ENCODE peak calls at places on chromosome 15, in five cellular contexts. K, F, Q, U and N are unnamed samples.

GRCh38 chr15:77633134-77633912 is 611 bp upstream of the LINGO1 start:
- DNase-seq in K (no peak), U (peak), F (peak), Q (peak), N (peak)

GRCh38 chr15:89450076-89451006 is 46.0 kb downstream of the RHCG start:
- DNase-seq in K (no peak), Q (no peak), F (no peak), U (no peak), N (no peak)

GRCh38 chr15:75835990-75836952 is 7.0 kb upstream of the UBE2Q2 start:
- DNase-seq in F (no peak), K (no peak), Q (no peak), U (no peak), N (no peak)

GRCh38 chr15:71596672-71597071 is 213.7 kb upstream of the NR2E3 start:
- DNase-seq in K (no peak), Q (no peak), F (no peak), U (no peak), N (no peak)

GRCh38 chr15:86988075-86988474 is 908.4 kb downstream of the AGBL1 start:
- DNase-seq in F (no peak), U (no peak), K (no peak), Q (peak), N (no peak)

GRCh38 chr15:80580107-80580506 is 115.0 kb upstream of the ABHD17C start:
- DNase-seq in F (no peak), K (no peak), Q (no peak), U (no peak), N (no peak)

GRCh38 chr15:90062023-90062728 is 40.1 kb downstream of the IDH2 start:
- DNase-seq in F (no peak), Q (peak), K (no peak), U (peak), N (no peak)

GRCh38 chr15:29656636-29657475 is 165.4 kb downstream of the TJP1 start:
- DNase-seq in F (no peak), U (peak), Q (peak), K (no peak), N (no peak)

GRCh38 chr15:61702224-61703120 is 357.8 kb downstream of the VPS13C start:
- DNase-seq in F (no peak), K (no peak), Q (no peak), U (peak), N (no peak)

GRCh38 chr15:78810377-78811123 is 714 bp downstream of the ADAMTS7 start:
- DNase-seq in U (no peak), Q (no peak), K (no peak), F (no peak), N (peak)

GRCh38 chr15:38690737-38691332 is 126.2 kb upstream of the RASGRP1 start:
- DNase-seq in Q (peak), F (peak), U (peak), K (no peak), N (peak)

GRCh38 chr15:42591238-42591936 is 16.0 kb downstream of the STARD9 start:
- DNase-seq in U (no peak), Q (no peak), K (no peak), F (peak), N (peak)

GRCh38 chr15:73317651-73318462 is 50.9 kb downstream of the HCN4 start:
- DNase-seq in F (no peak), U (no peak), K (no peak), Q (no peak), N (no peak)

GRCh38 chr15:38864122-38864521 is 299.5 kb upstream of the RASGRP1 start:
- DNase-seq in K (no peak), F (no peak), Q (no peak), U (no peak), N (no peak)

GRCh38 chr15:97961067-97961954 is 808 bp downstream of the ARRDC4 start:
- DNase-seq in F (peak), U (peak), Q (no peak), K (no peak), N (peak)

GRCh38 chr15:68053701-68053996 is 466 bp upstream of the PIAS1 start:
- DNase-seq in F (no peak), U (no peak), K (no peak), Q (no peak), N (no peak)

GRCh38 chr15:98504998-98505397 is 143.3 kb upstream of the IGF1R start:
- DNase-seq in F (no peak), U (no peak), K (no peak), Q (no peak), N (no peak)

GRCh38 chr15:38406451-38406850 is 47.5 kb upstream of the FAM98B start:
- DNase-seq in U (no peak), K (no peak), F (no peak), Q (no peak), N (no peak)

GRCh38 chr15:38768970-38769369 is 204.4 kb upstream of the RASGRP1 start:
- DNase-seq in Q (no peak), F (no peak), U (peak), K (no peak), N (peak)

GRCh38 chr15:60910202-60910601 is 318.9 kb downstream of the RORA start:
- DNase-seq in Q (no peak), U (no peak), K (no peak), F (no peak), N (no peak)

GRCh38 chr15:95624616-95625361 is 705.7 kb upstream of the NR2F2 start:
- DNase-seq in K (no peak), Q (no peak), U (no peak), F (no peak), N (no peak)

GRCh38 chr15:30791776-30792175 is 111.9 kb upstream of the FAN1 start:
- DNase-seq in F (no peak), Q (no peak), K (no peak), U (no peak), N (no peak)

GRCh38 chr15:70892912-70893560 is 410 bp downstream of the LRRC49 start:
- DNase-seq in K (no peak), F (peak), Q (no peak), U (no peak), N (peak)

GRCh38 chr15:60350121-60350520 is 47.7 kb downstream of the ANXA2 start:
- DNase-seq in Q (no peak), K (no peak), F (no peak), U (no peak), N (no peak)

GRCh38 chr15:99708563-99708962 is 24.7 kb downstream of the LYSMD4 start:
- DNase-seq in F (no peak), U (no peak), K (no peak), Q (no peak), N (no peak)

GRCh38 chr15:33311312-33311971 is 675 bp downstream of the RYR3 start:
- DNase-seq in Q (no peak), K (no peak), U (no peak), F (no peak), N (no peak)

GRCh38 chr15:46127361-46127874 is 492.6 kb downstream of the SQOR start:
- DNase-seq in K (no peak), F (no peak), U (no peak), Q (no peak), N (no peak)

GRCh38 chr15:80744411-80744810 is 34.8 kb upstream of the CEMIP start:
- DNase-seq in U (no peak), Q (no peak), F (no peak), K (no peak), N (no peak)

GRCh38 chr15:58503139-58504027 is 71.6 kb downstream of the LIPC start:
- DNase-seq in K (no peak), F (no peak), Q (no peak), U (no peak), N (no peak)

GRCh38 chr15:70762469-70763119 is 764 bp downstream of the UACA start:
- DNase-seq in Q (no peak), U (no peak), K (no peak), F (no peak), N (peak)

GRCh38 chr15:29344474-29344873 is 74.9 kb upstream of the NSMCE3 start:
- DNase-seq in K (no peak), Q (no peak), U (no peak), F (no peak), N (no peak)

GRCh38 chr15:66496951-66497501 is 536 bp downstream of the SNAPC5 start:
- DNase-seq in K (no peak), U (no peak), F (peak), Q (no peak), N (no peak)

GRCh38 chr15:59311245-59311644 is 61.4 kb downstream of the MYO1E start:
- DNase-seq in Q (no peak), U (no peak), F (no peak), K (no peak), N (no peak)

GRCh38 chr15:66411190-66411589 is 24.5 kb downstream of the MAP2K1 start:
- DNase-seq in Q (no peak), K (no peak), U (no peak), F (no peak), N (no peak)

GRCh38 chr15:95550702-95551101 is 779.8 kb upstream of the NR2F2 start:
- DNase-seq in F (no peak), K (no peak), U (no peak), Q (no peak), N (no peak)

GRCh38 chr15:67149859-67150824 is 84.7 kb downstream of the SMAD3 start:
- DNase-seq in K (peak), F (peak), Q (peak), U (no peak), N (peak)

GRCh38 chr15:25439456-25439836 is 622 bp upstream of the UBE3A start:
- DNase-seq in U (no peak), K (no peak), F (peak), Q (peak), N (no peak)

DNA sequence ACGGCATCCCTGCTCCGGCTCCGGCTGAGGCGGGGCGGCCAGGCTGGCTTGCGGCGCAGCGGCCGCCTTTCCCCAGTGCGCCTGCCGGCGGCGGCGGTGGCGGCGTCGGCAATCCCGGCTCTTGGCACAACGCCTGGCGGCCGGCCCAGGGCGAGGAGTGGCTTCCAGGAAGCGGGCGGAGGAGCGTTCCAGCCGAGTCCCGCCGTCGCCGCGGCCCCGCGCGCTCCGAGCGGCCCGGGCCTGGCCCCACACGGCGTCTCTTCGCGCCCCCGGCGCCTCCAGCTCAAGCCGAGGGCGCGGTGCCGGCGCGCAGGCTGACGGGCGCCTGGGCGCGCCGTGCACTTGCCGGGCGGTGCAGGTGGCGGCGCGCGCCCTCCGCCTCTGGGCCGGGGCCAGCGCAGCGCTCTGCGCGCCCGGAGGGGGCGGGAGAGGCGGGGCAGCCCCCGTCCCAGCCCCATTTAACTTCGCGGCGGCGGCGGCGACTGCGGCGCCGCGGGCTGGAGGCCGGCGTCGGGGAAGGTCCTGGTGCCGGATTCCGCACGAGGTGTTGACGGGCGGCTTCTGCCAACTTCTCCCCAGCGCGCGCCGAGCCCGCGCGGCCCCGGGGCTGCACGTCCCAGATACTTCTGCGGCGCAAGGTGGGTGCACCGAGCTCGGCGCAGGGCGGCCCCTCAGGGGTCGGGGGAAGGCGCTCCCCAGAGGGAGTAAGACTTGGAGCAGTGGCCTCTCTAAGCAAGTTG is at the start of gene ADAMTSL3:
- DNase-seq in K (no peak), F (no peak), U (peak), Q (peak), N (peak)
- TF ChIP-seq SUZ12 in K (no peak), F (no peak), U (no peak), Q (no peak), N (no peak)

GRCh38 chr15:35123743-35124142 is 38.6 kb upstream of the NANOGP8 start:
- DNase-seq in F (no peak), Q (no peak), K (no peak), U (no peak), N (no peak)

GRCh38 chr15:35118987-35119386 is 33.9 kb upstream of the NANOGP8 start:
- DNase-seq in F (no peak), K (no peak), Q (no peak), U (no peak), N (no peak)

GRCh38 chr15:35121611-35122359 is 36.7 kb upstream of the NANOGP8 start:
- DNase-seq in Q (no peak), K (no peak), F (no peak), U (no peak), N (no peak)

GRCh38 chr15:35117508-35118280 is 32.6 kb upstream of the NANOGP8 start:
- DNase-seq in Q (no peak), F (no peak), K (no peak), U (no peak), N (no peak)

DNA sequence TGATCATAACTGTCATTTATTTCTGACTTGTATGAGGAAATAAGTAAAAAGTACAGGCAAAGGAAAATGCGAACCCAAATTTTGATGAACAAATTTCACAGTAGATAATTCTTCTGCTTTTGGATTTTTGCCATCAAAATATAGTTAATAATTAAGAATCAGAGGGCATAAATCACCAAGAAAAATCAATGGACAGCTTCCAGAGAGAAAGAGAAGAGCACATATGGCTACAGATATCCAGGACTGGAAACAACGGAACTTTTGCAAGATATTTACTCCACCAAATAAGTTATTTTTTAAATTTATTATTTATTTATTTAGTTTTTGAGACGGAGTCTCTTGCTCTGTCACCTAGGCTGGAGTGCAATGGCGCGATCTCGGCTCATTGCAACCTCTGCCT is 35.1 kb upstream of the NANOGP8 start:
- DNase-seq in U (no peak), K (no peak), F (no peak), Q (no peak), N (no peak)
- TF ChIP-seq SUZ12 in U (no peak), K (no peak), F (no peak), Q (no peak), N (no peak)

DNA sequence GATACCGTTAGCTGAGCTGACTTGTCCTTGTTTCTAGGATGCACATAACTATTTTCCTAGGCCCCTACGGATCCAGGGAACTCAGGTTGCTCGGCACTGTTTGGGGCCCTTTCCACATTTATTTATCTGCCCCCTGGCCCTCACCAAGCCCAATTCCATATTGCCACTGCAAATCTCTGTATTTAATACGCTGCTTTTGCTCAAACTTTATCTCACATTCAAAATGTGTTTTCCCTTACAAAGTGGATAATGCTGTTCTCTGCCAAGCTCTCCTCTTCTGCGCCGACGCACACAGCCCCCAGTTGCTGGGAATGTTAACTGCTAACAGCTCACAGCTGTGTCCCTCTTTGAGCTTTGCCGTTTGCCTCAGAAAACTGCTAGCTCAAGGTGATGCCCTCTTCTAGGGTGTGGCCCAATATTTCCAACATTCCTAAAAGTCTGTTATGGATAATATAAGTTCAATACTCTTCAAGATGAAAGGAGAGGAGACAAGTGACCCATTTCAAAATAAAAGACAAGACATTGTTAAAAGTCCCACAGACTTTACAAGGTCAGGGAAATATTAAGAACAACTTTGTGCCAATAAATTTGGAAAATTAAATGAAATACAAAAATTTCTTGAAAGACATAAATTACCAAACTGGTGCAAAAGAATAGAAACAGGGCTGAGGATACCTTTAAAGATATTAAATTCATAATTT is 12.5 kb upstream of the FBN1 start:
- DNase-seq in Q (no peak), K (no peak), F (no peak), U (no peak), N (no peak)
- TF ChIP-seq SUZ12 in Q (no peak), K (no peak), F (no peak), U (no peak), N (no peak)

DNA sequence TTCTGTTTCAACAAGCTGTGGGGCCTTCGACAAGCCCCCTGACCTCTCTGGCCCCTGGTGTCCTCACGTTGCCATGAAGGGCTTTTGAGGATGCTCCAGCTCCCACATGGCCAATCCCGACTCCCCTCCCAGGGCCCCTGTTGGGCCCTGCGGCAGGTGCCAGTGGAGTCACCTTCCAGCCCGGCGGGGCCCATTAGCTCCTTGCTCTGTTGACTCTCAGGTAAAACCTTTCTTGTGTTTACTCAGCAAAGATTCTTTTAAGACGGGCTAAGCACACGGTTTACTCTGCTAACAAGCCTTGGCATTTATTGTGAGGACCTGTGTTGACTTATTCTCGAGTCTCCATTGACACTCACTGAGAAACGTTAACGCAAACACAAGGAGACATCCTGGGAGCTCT is 15.0 kb downstream of the RPLP1 start:
- DNase-seq in K (no peak), F (no peak), Q (no peak), U (no peak), N (no peak)
- TF ChIP-seq SUZ12 in K (no peak), F (no peak), Q (no peak), U (no peak), N (no peak)

DNA sequence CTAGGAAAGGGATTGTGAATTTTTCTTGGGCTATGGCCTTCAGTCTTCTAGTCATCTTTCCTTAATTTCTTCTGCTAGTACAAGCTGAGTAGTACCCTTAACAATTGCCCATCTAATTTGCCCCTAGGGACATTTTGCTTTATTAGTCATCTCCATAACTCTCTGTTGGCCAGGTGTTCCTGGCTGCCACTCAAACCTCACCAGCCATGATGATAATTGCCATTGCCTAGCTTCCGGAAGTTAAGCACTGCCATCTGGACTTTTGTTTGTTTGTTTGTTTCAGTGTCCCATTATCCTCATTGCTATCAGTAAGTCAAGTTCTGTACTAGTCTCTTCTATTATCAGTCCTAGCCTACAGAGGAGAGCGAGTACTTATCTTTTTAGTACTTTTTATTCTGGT is 36.6 kb upstream of the UBL7 start:
- DNase-seq in F (no peak), U (no peak), K (peak), Q (no peak), N (no peak)
- TF ChIP-seq SUZ12 in F (no peak), U (no peak), K (no peak), Q (no peak), N (no peak)

DNA sequence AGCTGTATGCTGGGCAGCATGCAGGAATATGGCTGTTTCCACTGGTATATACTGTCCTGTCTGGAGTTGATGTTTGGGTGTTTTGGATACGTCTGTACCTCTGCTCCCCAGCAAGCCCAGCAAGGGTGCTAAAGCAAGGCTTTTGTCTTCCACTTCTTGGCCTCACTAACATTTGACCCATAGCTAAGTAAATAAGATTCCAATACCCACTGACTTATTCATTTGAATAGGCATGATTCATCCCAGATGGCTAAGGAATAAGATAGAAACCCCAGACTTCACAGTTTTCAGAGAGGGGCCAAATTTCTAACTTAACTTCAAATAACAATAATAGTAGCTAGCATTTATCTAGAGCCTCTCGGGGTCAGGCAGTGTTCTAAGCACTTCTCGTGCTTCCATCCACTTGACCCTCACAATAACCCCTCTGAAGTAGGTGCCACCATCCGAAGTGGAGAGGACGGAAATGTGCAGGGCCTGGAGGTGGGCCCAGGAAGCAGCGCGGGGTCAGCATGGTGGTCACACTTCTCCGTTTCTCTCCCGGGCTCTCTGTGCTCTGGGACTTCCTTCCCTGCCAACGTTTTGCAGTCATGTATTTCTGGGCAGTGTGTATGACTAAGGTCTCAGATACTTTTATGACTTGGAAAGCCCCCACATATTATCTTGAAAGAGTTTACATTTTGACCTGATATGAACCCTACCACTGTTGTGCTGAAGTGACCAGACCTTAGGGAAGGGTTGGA is 39.3 kb downstream of the LRRK1 start:
- DNase-seq in K (no peak), U (no peak), F (no peak), Q (no peak), N (no peak)
- TF ChIP-seq SUZ12 in K (no peak), U (no peak), F (no peak), Q (no peak), N (no peak)

DNA sequence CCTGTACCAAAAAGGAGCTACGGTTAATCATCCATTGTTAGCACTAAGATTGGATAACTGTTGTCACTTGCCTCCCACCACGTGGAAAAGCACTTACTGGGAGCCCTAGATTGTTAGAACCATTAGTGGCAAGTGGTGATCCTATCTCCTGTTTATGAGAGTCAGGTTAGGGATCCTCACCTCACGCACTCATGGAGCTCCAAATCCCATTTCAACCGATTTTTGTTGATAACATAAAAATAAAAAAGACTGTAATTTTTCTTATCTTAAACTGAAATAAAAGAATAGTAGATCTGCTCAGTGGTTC is 952 bp downstream of the ZNF770 start:
- DNase-seq in U (no peak), F (no peak), Q (no peak), K (no peak), N (no peak)
- TF ChIP-seq SUZ12 in U (no peak), F (no peak), Q (no peak), K (no peak), N (no peak)